ENCODE peak calls at places on chromosomes 6 and 20, in six cellular contexts. J, Y, I, U, Q and D are unnamed samples.

GRCh38 chr6:46901747-46902362 is 19.9 kb downstream of the ADGRF5 start:
- DNase-seq in J (no peak), Y (no peak), I (no peak), U (no peak), Q (no peak), D (no peak)

GRCh38 chr20:32207626-32208498 is at the start of the genes PLAGL2 and POFUT1:
- DNase-seq in J (peak), Y (peak), I (peak), U (peak), Q (peak), D (peak)

GRCh38 chr20:14337400-14338171 is at the start of gene FLRT3:
- DNase-seq in J (peak), Y (peak), I (peak), U (peak), Q (peak), D (peak)

GRCh38 chr20:40741507-40742106 is 52.6 kb upstream of the MAFB start:
- DNase-seq in J (peak), Y (peak), I (peak), U (no peak), Q (peak), D (peak)

GRCh38 chr6:36027501-36028087 is at the start of gene MAPK14:
- DNase-seq in J (peak), Y (peak), I (peak), U (peak), Q (peak), D (peak)

GRCh38 chr6:158706369-158706982 is 56.6 kb downstream of the SYTL3 start:
- DNase-seq in J (peak), Y (peak), I (peak), U (peak), Q (peak), D (no peak)

GRCh38 chr6:107689190-107689589 is 134.9 kb downstream of the SCML4 start:
- DNase-seq in J (no peak), Y (no peak), I (no peak), U (no peak), Q (no peak), D (no peak)

GRCh38 chr6:109060585-109060984 is 34.1 kb downstream of the SESN1 start:
- DNase-seq in J (no peak), Y (no peak), I (no peak), U (no peak), Q (no peak), D (no peak)

GRCh38 chr6:18897350-18897749 is 510.2 kb downstream of the RNF144B start:
- DNase-seq in J (no peak), Y (no peak), I (no peak), U (no peak), Q (no peak), D (no peak)

GRCh38 chr20:2946988-2947961 is 74.0 kb downstream of the PTPRA start:
- DNase-seq in J (no peak), Y (peak), I (no peak), U (no peak), Q (no peak), D (no peak)

GRCh38 chr6:40356242-40356910 is 230.8 kb downstream of the LRFN2 start:
- DNase-seq in J (no peak), Y (no peak), I (no peak), U (no peak), Q (no peak), D (no peak)

GRCh38 chr6:136683209-136683941 is 108.9 kb downstream of the MAP3K5 start:
- DNase-seq in J (no peak), Y (no peak), I (no peak), U (no peak), Q (no peak), D (no peak)

GRCh38 chr6:43861212-43861918 is 91.4 kb downstream of the VEGFA start:
- DNase-seq in J (no peak), Y (no peak), I (no peak), U (no peak), Q (no peak), D (no peak)
- TF ChIP-seq POLR2A in J (no peak), Y (no peak), I (no peak), U (no peak), Q (no peak), D (no peak)

DNA sequence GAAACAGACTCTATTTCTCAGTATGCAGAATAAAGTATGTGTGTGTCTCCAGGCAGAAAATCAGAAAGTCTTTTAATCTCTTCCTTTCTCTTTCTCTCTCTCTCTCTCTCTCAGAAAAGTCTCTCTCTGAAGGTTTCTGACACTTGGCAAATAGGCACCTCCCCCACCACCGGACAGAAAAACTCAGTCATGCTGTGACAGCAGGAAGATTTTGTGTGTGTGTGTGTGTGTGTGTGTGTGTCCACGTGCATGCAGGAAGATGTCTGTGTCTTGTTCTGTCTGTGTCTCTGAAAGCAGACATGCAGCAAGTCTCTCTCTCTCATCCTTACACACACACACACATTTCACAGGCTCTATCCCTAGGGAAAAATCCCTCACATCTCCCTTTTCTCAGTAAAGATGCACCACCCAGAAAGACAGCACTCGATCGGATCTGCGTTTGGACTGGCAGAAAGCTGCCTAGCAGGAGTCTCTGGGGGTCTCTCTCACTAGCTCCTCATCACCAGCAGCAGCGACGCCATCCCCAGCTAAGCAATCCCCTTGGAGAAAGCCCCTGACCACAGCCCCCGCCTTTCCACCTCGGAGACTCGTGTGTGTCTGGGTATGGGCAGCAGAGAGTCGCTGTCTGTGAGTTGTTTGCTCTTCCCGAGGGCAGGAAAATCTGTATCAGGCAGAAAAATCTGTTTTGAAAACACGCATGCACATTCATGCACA is 98.3 kb downstream of the EDN3 start:
- DNase-seq in J (no peak), Y (no peak), I (no peak), U (no peak), Q (no peak), D (no peak)
- TF ChIP-seq POLR2A in J (no peak), Y (no peak), I (no peak), U (no peak), Q (no peak), D (no peak)

DNA sequence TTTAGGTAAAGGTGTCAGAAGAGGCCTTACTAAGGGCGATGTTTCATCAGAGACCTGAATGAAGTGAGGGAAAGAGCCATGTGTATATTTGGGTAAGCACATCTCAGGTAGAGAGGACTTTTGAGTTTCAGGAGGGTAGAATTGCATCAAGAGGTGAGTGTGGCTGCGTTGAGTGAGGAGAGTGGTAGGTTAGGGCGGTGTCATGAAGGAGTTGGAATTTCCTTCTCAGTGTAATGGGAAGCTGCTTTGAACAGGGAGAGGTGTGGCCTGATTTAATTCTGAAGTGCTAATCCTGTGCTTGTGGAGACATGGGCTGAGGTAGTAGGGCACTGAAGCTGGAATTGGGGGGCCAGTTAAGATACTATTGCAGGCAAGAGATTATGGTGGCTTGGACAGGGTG is 53.9 kb downstream of the IGF2R start:
- DNase-seq in J (no peak), Y (no peak), I (no peak), U (no peak), Q (no peak), D (no peak)
- TF ChIP-seq POLR2A in J (no peak), Y (no peak), I (no peak), U (no peak), Q (no peak), D (no peak)

GRCh38 chr20:10433623-10434466 is at the start of gene MKKS:
- DNase-seq in J (peak), Y (peak), I (peak), U (peak), Q (peak), D (peak)
- TF ChIP-seq POLR2A in J (peak), Y (peak), I (no peak), U (peak), Q (peak), D (peak)

GRCh38 chr20:62900692-62901584 is 25.4 kb downstream of the DIDO1 start:
- DNase-seq in J (no peak), Y (no peak), I (no peak), U (no peak), Q (peak), D (no peak)

GRCh38 chr20:62902926-62903615 is 23.2 kb downstream of the DIDO1 start:
- DNase-seq in J (no peak), Y (no peak), I (no peak), U (no peak), Q (no peak), D (peak)

GRCh38 chr20:62899633-62900051 is 26.7 kb downstream of the DIDO1 start:
- DNase-seq in J (no peak), Y (no peak), I (no peak), U (no peak), Q (no peak), D (no peak)

GRCh38 chr20:62900052-62900691 is 26.1 kb downstream of the DIDO1 start:
- DNase-seq in J (peak), Y (peak), I (peak), U (peak), Q (peak), D (peak)

GRCh38 chr20:62901891-62902290 is 24.4 kb downstream of the DIDO1 start:
- DNase-seq in J (no peak), Y (no peak), I (no peak), U (no peak), Q (no peak), D (no peak)
- TF ChIP-seq POLR2A in J (no peak), Y (no peak), I (no peak), U (no peak), Q (no peak), D (no peak)

GRCh38 chr6:33076406-33076934 is 680 bp downstream of the HLA-DPB1 start:
- DNase-seq in J (no peak), Y (no peak), I (no peak), U (no peak), Q (no peak), D (no peak)

GRCh38 chr6:33077908-33078307 is 2.1 kb downstream of the HLA-DPB1 start:
- DNase-seq in J (peak), Y (no peak), I (no peak), U (no peak), Q (no peak), D (no peak)

GRCh38 chr6:33075208-33075567 is 602 bp upstream of the HLA-DPB1 start:
- DNase-seq in J (no peak), Y (no peak), I (no peak), U (no peak), Q (no peak), D (no peak)

GRCh38 chr6:33073431-33073871 is at the start of gene HLA-DPA1:
- DNase-seq in J (peak), Y (peak), I (peak), U (no peak), Q (peak), D (peak)

DNA sequence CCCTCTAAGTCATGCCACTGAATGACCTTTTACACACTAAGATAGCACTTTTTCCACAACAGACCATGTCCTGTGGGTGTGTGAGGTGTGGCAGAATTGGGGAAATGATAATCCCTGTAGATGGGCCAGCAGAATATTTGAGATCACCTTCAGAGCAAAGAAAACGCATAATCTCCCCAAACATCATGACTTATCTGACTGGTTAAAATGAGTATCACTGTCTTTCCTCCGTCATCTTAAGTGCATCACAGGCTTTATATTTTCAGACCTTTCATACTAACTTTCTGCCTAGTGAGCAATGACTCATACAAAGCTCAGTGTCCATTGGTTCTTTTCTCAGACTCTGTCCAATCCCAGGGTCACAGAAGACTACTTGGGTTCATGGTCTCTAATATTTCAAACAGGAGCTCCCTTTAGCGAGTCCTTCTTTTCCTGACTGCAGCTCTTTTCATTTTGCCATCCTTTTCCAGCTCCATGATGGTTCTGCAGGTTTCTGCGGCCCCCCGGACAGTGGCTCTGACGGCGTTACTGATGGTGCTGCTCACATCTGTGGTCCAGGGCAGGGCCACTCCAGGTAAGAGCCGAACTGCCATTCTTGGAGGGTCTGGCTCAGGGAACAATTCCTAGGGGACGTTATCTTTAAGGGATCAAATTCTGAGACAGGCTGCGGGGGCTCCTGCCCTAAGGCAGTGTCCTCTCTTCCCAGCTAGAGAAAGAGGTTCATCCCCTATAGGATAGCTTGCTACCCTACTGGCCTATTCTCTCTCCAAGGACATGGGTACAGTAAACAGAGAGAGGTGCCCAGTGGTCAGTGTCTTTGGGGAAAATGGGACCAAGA is at the start of gene HLA-DPB1:
- DNase-seq in J (no peak), Y (peak), I (peak), U (no peak), Q (peak), D (peak)
- TF ChIP-seq POLR2A in J (no peak), Y (no peak), I (no peak), U (peak), Q (no peak), D (no peak)

GRCh38 chr20:43516251-43516824 is 8.8 kb downstream of the L3MBTL1 start:
- DNase-seq in J (no peak), Y (no peak), I (no peak), U (no peak), Q (no peak), D (no peak)

GRCh38 chr20:43511879-43512278 is 4.4 kb downstream of the L3MBTL1 start:
- DNase-seq in J (no peak), Y (no peak), I (no peak), U (no peak), Q (no peak), D (no peak)

GRCh38 chr20:43515628-43516027 is 8.1 kb downstream of the L3MBTL1 start:
- DNase-seq in J (no peak), Y (no peak), I (no peak), U (no peak), Q (no peak), D (no peak)

GRCh38 chr20:43514062-43514971 is 6.8 kb downstream of the L3MBTL1 start:
- DNase-seq in J (peak), Y (peak), I (peak), U (peak), Q (no peak), D (peak)

GRCh38 chr20:43513298-43514061 is 6.0 kb downstream of the L3MBTL1 start:
- DNase-seq in J (no peak), Y (no peak), I (no peak), U (no peak), Q (no peak), D (no peak)
- TF ChIP-seq POLR2A in J (peak), Y (peak), I (no peak), U (peak), Q (no peak), D (peak)